ENCODE peak calls at places on chromosomes 13 and 19, in four cellular contexts. K is IMR-90, N is transverse colon, T is breast epithelium. G is an unnamed sample.

GRCh38 chr13:47798906-47799305 is 202.2 kb downstream of the SUCLA2 start:
- DNase-seq in K (peak), N (no peak), T (no peak), G (no peak)

GRCh38 chr13:88895261-88895941 is 1224.2 kb downstream of the SLITRK5 start:
- DNase-seq in K (no peak), N (no peak), T (no peak), G (no peak)

GRCh38 chr13:32225494-32225931 is 89.7 kb downstream of the ZAR1L start:
- DNase-seq in K (peak), N (no peak), T (no peak), G (no peak)

GRCh38 chr19:47004012-47004465 is 15.6 kb upstream of the NPAS1 start:
- DNase-seq in K (no peak), N (no peak), T (no peak), G (no peak)

GRCh38 chr19:17950310-17951150 is 16.4 kb upstream of the KCNN1 start:
- DNase-seq in K (no peak), N (no peak), T (no peak), G (no peak)

GRCh38 chr13:45113809-45114208 is 6.5 kb upstream of the GTF2F2 start:
- DNase-seq in K (no peak), N (no peak), T (no peak), G (no peak)

GRCh38 chr19:1765182-1765903 is 12.0 kb downstream of the ONECUT3 start:
- DNase-seq in K (no peak), N (no peak), T (no peak), G (no peak)

GRCh38 chr13:59771272-59771671 is 392.5 kb downstream of the DIAPH3 start:
- DNase-seq in K (peak), N (no peak), T (no peak), G (no peak)

GRCh38 chr19:2051771-2052704 is 994 bp upstream of the MKNK2 start:
- DNase-seq in K (no peak), N (peak), T (no peak), G (peak)

GRCh38 chr19:33646306-33646705 is 24.6 kb downstream of the CHST8 start:
- DNase-seq in K (no peak), N (no peak), T (no peak), G (no peak)

GRCh38 chr19:33467851-33468250 is 53.7 kb downstream of the PEPD start:
- DNase-seq in K (no peak), N (no peak), T (no peak), G (no peak)

GRCh38 chr19:53553159-53553558 is 15.2 kb downstream of the ZNF331 start:
- DNase-seq in K (peak), N (no peak), T (no peak), G (no peak)

GRCh38 chr13:73133536-73133935 is 74.7 kb downstream of the KLF5 start:
- DNase-seq in K (no peak), N (peak), T (no peak), G (no peak)

GRCh38 chr19:3369337-3370213 is 3.2 kb downstream of the NFIC start:
- DNase-seq in K (peak), N (peak), T (no peak), G (peak)

GRCh38 chr19:2469102-2469914 is 6.6 kb upstream of the GADD45B start:
- DNase-seq in K (peak), N (no peak), T (no peak), G (no peak)

GRCh38 chr13:95603887-95604533 is 40.5 kb downstream of the DZIP1 start:
- DNase-seq in K (no peak), N (peak), T (peak), G (peak)

GRCh38 chr19:6412111-6412999 is 12.3 kb downstream of the KHSRP start:
- DNase-seq in K (no peak), N (peak), T (no peak), G (peak)

GRCh38 chr13:35127466-35127865 is 185.4 kb downstream of the NBEA start:
- DNase-seq in K (no peak), N (no peak), T (no peak), G (no peak)

GRCh38 chr19:30669329-30670010 is 297.3 kb downstream of the ZNF536 start:
- DNase-seq in K (peak), N (peak), T (peak), G (peak)

GRCh38 chr19:11461453-11461852 is 19.4 kb downstream of the ELAVL3 start:
- DNase-seq in K (no peak), N (no peak), T (no peak), G (no peak)

GRCh38 chr13:95540848-95541247 is 11.7 kb upstream of the CLDN10 start:
- DNase-seq in K (no peak), N (no peak), T (no peak), G (peak)

GRCh38 chr13:86655561-86655960 is 856.3 kb upstream of the SLITRK6 start:
- DNase-seq in K (no peak), N (no peak), T (no peak), G (no peak)

GRCh38 chr13:74226791-74227475 is 92.7 kb upstream of the KLF12 start:
- DNase-seq in K (peak), N (no peak), T (no peak), G (no peak)

GRCh38 chr13:91211548-91211947 is 135.9 kb upstream of the MIR17HG start:
- DNase-seq in K (no peak), N (no peak), T (no peak), G (no peak)

GRCh38 chr13:109781384-109782065 is 4.9 kb downstream of the IRS2 start:
- DNase-seq in K (no peak), N (no peak), T (no peak), G (peak)

GRCh38 chr19:17264641-17264979 is at the start of gene USHBP1:
- DNase-seq in K (no peak), N (no peak), T (no peak), G (no peak)

GRCh38 chr13:29791997-29792775 is 58.2 kb downstream of the UBL3 start:
- DNase-seq in K (peak), N (no peak), T (no peak), G (no peak)

GRCh38 chr13:21240586-21240985 is 64.1 kb downstream of the MRPL57 start:
- DNase-seq in K (peak), N (no peak), T (no peak), G (no peak)

GRCh38 chr19:18349524-18350128 is 9.2 kb downstream of the PGPEP1 start:
- DNase-seq in K (peak), N (peak), T (no peak), G (peak)

GRCh38 chr13:61654501-61654900 is 238.9 kb upstream of the PCDH20 start:
- DNase-seq in K (no peak), N (no peak), T (no peak), G (no peak)

GRCh38 chr13:28654276-28654675 is 4.7 kb upstream of the POMP start:
- DNase-seq in K (peak), N (no peak), T (no peak), G (no peak)

GRCh38 chr13:79477968-79478367 is 3.0 kb upstream of the NDFIP2 start:
- DNase-seq in K (no peak), N (no peak), T (no peak), G (no peak)
- TF ChIP-seq CTCF in K (no peak), N (no peak), T (no peak), G (no peak)

DNA sequence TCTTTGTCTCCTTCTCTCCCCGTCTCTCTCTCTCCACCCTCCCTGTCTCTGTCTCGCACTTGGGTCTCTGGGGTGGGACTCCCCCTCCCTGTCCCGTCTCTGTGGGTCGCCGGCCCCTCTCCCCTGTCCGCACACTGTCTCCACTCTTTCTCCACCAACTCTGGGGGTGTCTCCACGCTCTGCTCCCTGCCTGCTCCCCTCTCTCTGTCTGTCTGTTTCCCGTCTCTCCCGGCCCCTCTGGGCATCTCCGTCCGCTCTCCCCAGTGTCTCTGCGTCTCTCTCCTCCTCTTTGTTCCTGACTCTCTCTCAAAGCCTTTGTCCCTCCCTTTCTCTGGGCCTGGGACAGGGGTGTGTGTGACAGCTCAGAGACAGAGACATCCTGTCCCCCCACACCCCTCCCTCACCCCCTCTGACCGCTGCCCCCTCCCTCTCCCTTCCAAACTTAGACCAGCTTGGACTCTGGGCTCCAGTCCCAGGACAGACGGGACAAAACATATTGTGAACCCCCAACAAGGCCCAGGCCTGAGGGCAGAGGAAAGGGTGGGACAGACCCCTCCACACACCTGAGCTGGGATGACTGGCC is 661 bp upstream of the SBK3 start:
- DNase-seq in K (no peak), N (no peak), T (no peak), G (no peak)
- TF ChIP-seq POLR2A in K (no peak), N (no peak), T (no peak), G (no peak)

DNA sequence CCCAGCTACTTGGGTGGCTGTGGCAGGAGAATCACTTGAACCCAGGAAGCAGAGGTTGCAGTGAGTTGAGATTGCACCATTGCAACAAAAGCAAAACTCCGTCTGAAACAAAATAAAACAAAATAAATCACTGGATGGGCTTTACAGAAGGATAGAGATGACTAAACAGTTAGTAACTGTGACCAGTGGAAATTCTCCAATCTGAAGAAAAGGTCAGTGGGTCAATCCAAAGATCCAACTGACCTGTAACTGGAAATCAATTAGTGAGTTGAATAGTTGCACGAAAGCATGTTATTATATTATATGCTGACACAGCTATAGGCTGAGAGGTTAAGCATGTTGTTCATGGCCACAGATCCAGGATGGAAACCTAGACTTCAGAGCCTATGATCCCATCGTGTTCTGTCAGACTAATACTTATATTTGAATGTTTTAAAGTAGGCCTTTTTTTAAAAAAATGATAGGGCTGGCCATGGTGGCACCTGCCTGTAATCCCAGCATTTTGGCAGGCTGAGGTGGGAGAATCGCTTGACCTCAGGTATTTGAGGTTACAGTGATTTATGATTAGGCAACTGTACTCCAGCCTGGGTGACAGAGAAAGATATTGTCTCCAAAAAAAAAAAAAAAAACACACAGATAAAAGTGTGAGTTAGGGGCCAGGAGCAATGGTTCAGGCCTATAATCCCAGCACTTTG is 1.4 kb downstream of the ECH1 start:
- DNase-seq in K (peak), N (no peak), T (no peak), G (no peak)
- H3K27ac ChIP-seq in K (peak), N (peak), T (peak), G (peak)

GRCh38 chr19:8321067-8321759 is at the start of the genes NDUFA7 and RPS28:
- DNase-seq in K (peak), N (peak), T (peak), G (peak)
- TF ChIP-seq CTCF in K (peak), N (no peak), T (no peak), G (peak)

GRCh38 chr19:55028757-55029156 is 9.3 kb downstream of the GP6 start:
- DNase-seq in K (no peak), N (no peak), T (no peak), G (no peak)
- TF ChIP-seq POLR2A in K (no peak), N (no peak), T (no peak), G (no peak)

DNA sequence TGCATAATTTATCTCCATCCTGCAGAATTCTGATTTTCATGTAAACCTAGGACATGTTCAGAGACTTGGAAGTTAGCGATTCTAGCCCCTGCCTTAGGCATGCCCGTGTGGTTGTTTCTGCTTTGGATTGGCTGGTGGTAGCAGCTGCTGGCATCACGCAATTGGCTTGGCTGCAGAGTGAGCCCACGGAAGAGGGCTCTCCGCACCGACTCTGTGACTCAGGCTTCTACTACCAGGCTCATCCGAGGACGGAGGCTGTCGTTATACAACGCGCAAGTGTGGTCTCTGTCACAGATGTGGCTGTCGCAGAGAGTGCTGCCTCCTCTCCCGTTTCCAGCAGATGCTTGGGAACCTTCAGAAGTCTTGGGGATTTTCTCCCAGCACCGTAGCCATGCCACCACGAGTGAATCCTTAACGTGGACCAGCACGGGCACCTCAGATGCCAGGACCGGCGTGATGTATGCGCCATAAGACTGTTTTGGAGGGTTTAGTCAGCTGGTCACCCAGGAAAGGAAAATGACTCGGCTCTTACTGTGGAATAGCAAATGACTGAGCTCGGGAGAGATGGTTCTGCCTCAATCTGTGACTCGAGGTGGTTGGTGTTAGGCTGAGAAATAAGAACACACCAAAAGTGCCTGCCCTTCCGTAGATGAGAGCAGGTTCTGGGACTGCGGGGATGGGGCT is 61.0 kb upstream of the F7 start:
- DNase-seq in K (no peak), N (no peak), T (no peak), G (no peak)
- H3K27ac ChIP-seq in K (no peak), N (no peak), T (no peak), G (no peak)

GRCh38 chr19:14090509-14091085 is at the start of gene SAMD1:
- DNase-seq in K (peak), N (peak), T (peak), G (peak)
- TF ChIP-seq CTCF in K (no peak), N (no peak), T (no peak), G (no peak)